ENCODE peak calls at places on chromosomes 13 and 19, in eight cellular contexts. E is BJ; O is type B pancreatic cell; S is lung microvascular endothelial cell; X is activated T-helper 1 cell treated with Interleukin-2 at 50 U/mL for 16 hours; B is ascending aorta; N is spleen; Q is activated naive CD4-positive, alpha-beta T cell. D is an unnamed sample.
A peak's percentile ranks its signal among the peaks of the same experiment; 100 is the strongest.

GRCh38 chr13:112877496-112877895 is 91.5 kb upstream of the MCF2L start:
- DNase-seq in B (no peak), X (no peak), Q (no peak), N (peak; percentile 66), O (no peak), S (no peak), E (no peak), D (peak; percentile 17)

GRCh38 chr13:103852036-103852435 is 785.8 kb upstream of the SLC10A2 start:
- DNase-seq in N (no peak), O (no peak), B (no peak), S (no peak), X (no peak), Q (no peak), E (no peak), D (no peak)

GRCh38 chr13:42992585-42993122 is 613 bp upstream of the EPSTI1 start:
- DNase-seq in B (no peak), E (no peak), Q (no peak), X (no peak), S (peak; percentile 32), O (no peak), N (no peak), D (no peak)

GRCh38 chr19:3062165-3063105 is at the start of gene TLE5:
- DNase-seq in S (peak; percentile 59), O (no peak), B (no peak), Q (peak; percentile 51), X (peak; percentile 73), E (no peak), N (peak; percentile 94), D (peak; percentile 81)

GRCh38 chr13:112658807-112659206 is 31.0 kb upstream of the ATP11A start:
- DNase-seq in S (no peak), B (no peak), E (no peak), Q (no peak), N (no peak), O (no peak), X (no peak), D (no peak)

GRCh38 chr19:8578642-8579265 is 1.5 kb upstream of the MYO1F start:
- DNase-seq in S (peak; percentile 65), Q (peak; percentile 72), B (peak; percentile 49), N (peak; percentile 94), E (no peak), X (peak; percentile 68), O (peak; percentile 83), D (peak; percentile 77)

GRCh38 chr13:95481051-95481775 is 71.3 kb upstream of the CLDN10 start:
- DNase-seq in E (no peak), O (no peak), Q (no peak), S (no peak), X (no peak), B (no peak), N (no peak), D (no peak)

GRCh38 chr19:29842471-29843179 is 30.8 kb downstream of the CCNE1 start:
- DNase-seq in E (no peak), S (no peak), O (no peak), X (no peak), B (no peak), N (no peak), Q (no peak), D (no peak)

GRCh38 chr19:55493052-55493649 is 4.9 kb downstream of the SSC5D start:
- DNase-seq in N (no peak), E (no peak), O (no peak), Q (no peak), X (no peak), S (no peak), B (no peak), D (peak; percentile 51)

GRCh38 chr19:18899624-18900560 is 3.9 kb upstream of the CERS1 start:
- DNase-seq in B (no peak), O (peak; percentile 66), S (no peak), Q (no peak), E (no peak), X (no peak), N (peak; percentile 53), D (no peak)

GRCh38 chr19:45913874-45914830 is at the start of gene NANOS2:
- DNase-seq in Q (no peak), N (no peak), E (no peak), X (no peak), O (no peak), B (no peak), S (peak; percentile 35), D (peak; percentile 34)

GRCh38 chr13:75771818-75772217 is 135.7 kb downstream of the LMO7 start:
- DNase-seq in Q (no peak), X (no peak), N (no peak), S (peak; percentile 74), O (no peak), B (no peak), E (no peak), D (no peak)

GRCh38 chr13:98909016-98909415 is 68.8 kb downstream of the DOCK9 start:
- DNase-seq in Q (no peak), E (no peak), N (no peak), B (no peak), X (no peak), S (peak; percentile 88), O (no peak), D (no peak)

GRCh38 chr19:32619051-32619685 is 38.2 kb downstream of the PDCD5 start:
- DNase-seq in S (no peak), B (no peak), X (no peak), E (no peak), N (no peak), O (no peak), Q (no peak), D (no peak)

GRCh38 chr13:73827434-73827833 is 306.8 kb downstream of the KLF12 start:
- DNase-seq in Q (no peak), O (no peak), X (no peak), B (no peak), S (no peak), E (no peak), N (no peak), D (no peak)

GRCh38 chr19:7618771-7619510 is 10.4 kb downstream of the XAB2 start:
- DNase-seq in N (no peak), E (no peak), Q (no peak), O (no peak), X (no peak), B (no peak), S (no peak), D (no peak)

GRCh38 chr13:41193469-41193868 is 900 bp downstream of the KBTBD7 start:
- DNase-seq in Q (no peak), E (no peak), S (no peak), X (no peak), N (no peak), O (no peak), B (no peak), D (no peak)

GRCh38 chr13:92158335-92158734 is 759.9 kb downstream of the GPC5 start:
- DNase-seq in X (no peak), N (no peak), E (no peak), S (no peak), Q (no peak), O (no peak), B (no peak), D (no peak)

GRCh38 chr13:24741016-24741662 is 22.8 kb upstream of the RNF17 start:
- DNase-seq in B (no peak), O (no peak), Q (no peak), S (no peak), N (no peak), X (no peak), E (no peak), D (no peak)

GRCh38 chr19:38730731-38731589 is 13.3 kb downstream of the CAPN12 start:
- DNase-seq in N (no peak), O (no peak), B (no peak), X (no peak), Q (no peak), S (no peak), E (no peak), D (peak; percentile 19)

GRCh38 chr19:23817519-23817918 is 58.8 kb upstream of the ZNF681 start:
- DNase-seq in E (no peak), B (no peak), N (no peak), X (no peak), O (no peak), Q (no peak), S (peak; percentile 10), D (peak; percentile 20)

GRCh38 chr13:56861472-56861871 is 279.2 kb upstream of the PRR20A start:
- DNase-seq in N (no peak), X (no peak), E (no peak), O (no peak), S (no peak), B (no peak), Q (no peak), D (no peak)

GRCh38 chr13:114130131-114130707 is 2.2 kb downstream of the RASA3 start:
- DNase-seq in Q (no peak), B (no peak), E (no peak), S (no peak), X (no peak), N (no peak), O (no peak), D (no peak)

GRCh38 chr19:42388851-42389489 is 1.1 kb downstream of the CNFN start:
- DNase-seq in E (no peak), X (no peak), B (no peak), Q (no peak), O (no peak), N (no peak), S (no peak), D (no peak)

GRCh38 chr19:18399008-18399407 is 1.6 kb upstream of the LRRC25 start:
- DNase-seq in N (peak; percentile 86), E (no peak), B (no peak), S (no peak), Q (no peak), O (no peak), X (no peak), D (peak; percentile 49)

GRCh38 chr19:38304352-38304865 is 358 bp downstream of the C19orf33 start:
- DNase-seq in E (no peak), O (no peak), S (no peak), B (no peak), X (no peak), N (no peak), Q (no peak), D (no peak)